ENCODE peak calls at places on chromosomes 4 and X, in five cellular contexts. S is EL, D is posterior vena cava, Y is lower lobe of right lung, N is NCI-H524. Q is an unnamed sample.

GRCh38 chrX:110415440-110416167 is 57.0 kb downstream of the RTL9 start:
- DNase-seq in S (peak), D (no peak), Y (no peak), N (no peak), Q (peak)

GRCh38 chrX:47112316-47112954 is 32.1 kb downstream of the NDUFB11 start:
- DNase-seq in S (no peak), D (no peak), Y (no peak), N (peak), Q (peak)

GRCh38 chrX:148363836-148364235 is 136.6 kb upstream of the AFF2 start:
- DNase-seq in S (no peak), D (no peak), Y (no peak), N (no peak), Q (no peak)

GRCh38 chr4:100356172-100356571 is 161.7 kb downstream of the EMCN start:
- DNase-seq in S (no peak), D (no peak), Y (no peak), N (no peak), Q (no peak)

GRCh38 chrX:103356023-103356798 is at the start of gene TCEAL9:
- DNase-seq in S (peak), D (peak), Y (peak), N (peak), Q (peak)

GRCh38 chrX:15206306-15206705 is 63.6 kb downstream of the ASB9 start:
- DNase-seq in S (no peak), D (no peak), Y (no peak), N (peak), Q (no peak)

GRCh38 chr4:114132830-114133229 is 153.4 kb upstream of the ARSJ start:
- DNase-seq in S (no peak), D (no peak), Y (no peak), N (no peak), Q (no peak)

GRCh38 chr4:108029321-108029720 is 39.6 kb downstream of the HADH start:
- DNase-seq in S (no peak), D (no peak), Y (no peak), N (no peak), Q (no peak)

GRCh38 chrX:72461766-72462165 is 110.9 kb downstream of the HDAC8 start:
- DNase-seq in S (no peak), D (no peak), Y (no peak), N (no peak), Q (no peak)

Q was measured in fibroblast of lung.